ENCODE peak calls at places on chromosome 19, in eight cellular contexts. One of them, this sample, is unnamed.

GRCh38 chr19:10952809-10953208 is 8.0 kb upstream of the SMARCA4 start:
- DNase-seq in AG09309: no peak
- DNase-seq in AG10803: no peak
- DNase-seq in thoracic aorta: no peak
- DNase-seq in astrocyte of the cerebellum: no peak
- DNase-seq in GM23338: no peak
- DNase-seq in adrenal gland: no peak
- DNase-seq in A549: no peak
- DNase-seq in this sample: no peak

GRCh38 chr19:13689050-13689449 is 75.3 kb upstream of the MRI1 start:
- DNase-seq in AG09309: no peak
- DNase-seq in AG10803: peak
- DNase-seq in thoracic aorta: no peak
- DNase-seq in astrocyte of the cerebellum: no peak
- DNase-seq in GM23338: peak
- DNase-seq in adrenal gland: no peak
- DNase-seq in A549: peak
- DNase-seq in this sample: no peak

GRCh38 chr19:2782357-2782935 is 627 bp downstream of the SGTA start:
- DNase-seq in AG09309: no peak
- DNase-seq in AG10803: no peak
- DNase-seq in thoracic aorta: no peak
- DNase-seq in astrocyte of the cerebellum: no peak
- DNase-seq in GM23338: no peak
- DNase-seq in adrenal gland: no peak
- DNase-seq in A549: no peak
- DNase-seq in this sample: no peak

GRCh38 chr19:45973564-45974338 is at the start of gene NOVA2:
- DNase-seq in AG09309: no peak
- DNase-seq in AG10803: peak
- DNase-seq in thoracic aorta: no peak
- DNase-seq in astrocyte of the cerebellum: peak
- DNase-seq in GM23338: peak
- DNase-seq in adrenal gland: peak
- DNase-seq in A549: peak
- DNase-seq in this sample: no peak

GRCh38 chr19:46080561-46080960 is 39.8 kb upstream of the IGFL4 start:
- DNase-seq in AG09309: peak
- DNase-seq in AG10803: peak
- DNase-seq in thoracic aorta: no peak
- DNase-seq in astrocyte of the cerebellum: peak
- DNase-seq in GM23338: no peak
- DNase-seq in adrenal gland: no peak
- DNase-seq in A549: peak
- DNase-seq in this sample: no peak

GRCh38 chr19:30649934-30650614 is 277.9 kb downstream of the ZNF536 start:
- DNase-seq in AG09309: no peak
- DNase-seq in AG10803: peak
- DNase-seq in thoracic aorta: no peak
- DNase-seq in astrocyte of the cerebellum: peak
- DNase-seq in GM23338: peak
- DNase-seq in adrenal gland: peak
- DNase-seq in A549: peak
- DNase-seq in this sample: no peak

GRCh38 chr19:31356587-31357314 is 7.5 kb upstream of the TSHZ3 start:
- DNase-seq in AG09309: no peak
- DNase-seq in AG10803: no peak
- DNase-seq in thoracic aorta: no peak
- DNase-seq in astrocyte of the cerebellum: no peak
- DNase-seq in GM23338: peak
- DNase-seq in adrenal gland: no peak
- DNase-seq in A549: no peak
- DNase-seq in this sample: no peak

GRCh38 chr19:17086129-17086528 is 10.6 kb downstream of the MYO9B start:
- DNase-seq in AG09309: no peak
- DNase-seq in AG10803: no peak
- DNase-seq in thoracic aorta: no peak
- DNase-seq in astrocyte of the cerebellum: no peak
- DNase-seq in GM23338: no peak
- DNase-seq in adrenal gland: no peak
- DNase-seq in A549: no peak
- DNase-seq in this sample: no peak

GRCh38 chr19:42326969-42327368 is 1.5 kb downstream of the MEGF8 start:
- DNase-seq in AG09309: no peak
- DNase-seq in AG10803: no peak
- DNase-seq in thoracic aorta: no peak
- DNase-seq in astrocyte of the cerebellum: no peak
- DNase-seq in GM23338: no peak
- DNase-seq in adrenal gland: no peak
- DNase-seq in A549: no peak
- DNase-seq in this sample: no peak

GRCh38 chr19:33916792-33917191 is 120.1 kb downstream of the KCTD15 start:
- DNase-seq in AG09309: no peak
- DNase-seq in AG10803: no peak
- DNase-seq in thoracic aorta: no peak
- DNase-seq in astrocyte of the cerebellum: no peak
- DNase-seq in GM23338: no peak
- DNase-seq in adrenal gland: no peak
- DNase-seq in A549: no peak
- DNase-seq in this sample: no peak

GRCh38 chr19:45418812-45419211 is 4.9 kb downstream of the ERCC1 start:
- DNase-seq in AG09309: no peak
- DNase-seq in AG10803: no peak
- DNase-seq in thoracic aorta: no peak
- DNase-seq in astrocyte of the cerebellum: no peak
- DNase-seq in GM23338: no peak
- DNase-seq in adrenal gland: no peak
- DNase-seq in A549: no peak
- DNase-seq in this sample: no peak

GRCh38 chr19:40424637-40425449 is 949 bp downstream of the SERTAD1 start:
- DNase-seq in AG09309: no peak
- DNase-seq in AG10803: peak
- DNase-seq in thoracic aorta: no peak
- DNase-seq in astrocyte of the cerebellum: no peak
- DNase-seq in GM23338: peak
- DNase-seq in adrenal gland: no peak
- DNase-seq in A549: no peak
- DNase-seq in this sample: no peak

GRCh38 chr19:13044160-13044853 is 49.0 kb downstream of the NFIX start:
- DNase-seq in AG09309: no peak
- DNase-seq in AG10803: no peak
- DNase-seq in thoracic aorta: no peak
- DNase-seq in astrocyte of the cerebellum: peak
- DNase-seq in GM23338: no peak
- DNase-seq in adrenal gland: no peak
- DNase-seq in A549: no peak
- DNase-seq in this sample: no peak

GRCh38 chr19:32642771-32643170 is 32.2 kb downstream of the ANKRD27 start:
- DNase-seq in AG09309: no peak
- DNase-seq in AG10803: no peak
- DNase-seq in thoracic aorta: no peak
- DNase-seq in astrocyte of the cerebellum: no peak
- DNase-seq in GM23338: no peak
- DNase-seq in adrenal gland: no peak
- DNase-seq in A549: no peak
- DNase-seq in this sample: no peak

GRCh38 chr19:58398545-58398944 is 3.1 kb downstream of the RNF225 start:
- DNase-seq in AG09309: no peak
- DNase-seq in AG10803: no peak
- DNase-seq in thoracic aorta: no peak
- DNase-seq in astrocyte of the cerebellum: no peak
- DNase-seq in GM23338: no peak
- DNase-seq in adrenal gland: no peak
- DNase-seq in A549: no peak
- DNase-seq in this sample: no peak

GRCh38 chr19:22052644-22053013 is 345 bp downstream of the ZNF257 start:
- DNase-seq in AG09309: no peak
- DNase-seq in AG10803: peak
- DNase-seq in thoracic aorta: no peak
- DNase-seq in astrocyte of the cerebellum: no peak
- DNase-seq in GM23338: no peak
- DNase-seq in adrenal gland: no peak
- DNase-seq in A549: no peak
- DNase-seq in this sample: no peak

GRCh38 chr19:45283443-45284033 is 32.5 kb downstream of the MARK4 start:
- DNase-seq in AG09309: no peak
- DNase-seq in AG10803: no peak
- DNase-seq in thoracic aorta: no peak
- DNase-seq in astrocyte of the cerebellum: no peak
- DNase-seq in GM23338: no peak
- DNase-seq in adrenal gland: no peak
- DNase-seq in A549: no peak
- DNase-seq in this sample: no peak

GRCh38 chr19:47273313-47274070 is 1.2 kb upstream of the INAFM1 start:
- DNase-seq in AG09309: peak
- DNase-seq in AG10803: peak
- DNase-seq in thoracic aorta: peak
- DNase-seq in astrocyte of the cerebellum: peak
- DNase-seq in GM23338: peak
- DNase-seq in adrenal gland: peak
- DNase-seq in A549: peak
- DNase-seq in this sample: peak

GRCh38 chr19:47274071-47274890 is at the start of gene INAFM1:
- DNase-seq in AG09309: peak
- DNase-seq in AG10803: peak
- DNase-seq in thoracic aorta: peak
- DNase-seq in astrocyte of the cerebellum: peak
- DNase-seq in GM23338: peak
- DNase-seq in adrenal gland: peak
- DNase-seq in A549: peak
- DNase-seq in this sample: peak

GRCh38 chr19:47272448-47273312 is 2.0 kb upstream of the INAFM1 start:
- DNase-seq in AG09309: peak
- DNase-seq in AG10803: peak
- DNase-seq in thoracic aorta: peak
- DNase-seq in astrocyte of the cerebellum: no peak
- DNase-seq in GM23338: peak
- DNase-seq in adrenal gland: peak
- DNase-seq in A549: no peak
- DNase-seq in this sample: peak

GRCh38 chr19:47274891-47275865 is 493 bp downstream of the INAFM1 start:
- DNase-seq in AG09309: no peak
- DNase-seq in AG10803: peak
- DNase-seq in thoracic aorta: no peak
- DNase-seq in astrocyte of the cerebellum: no peak
- DNase-seq in GM23338: peak
- DNase-seq in adrenal gland: peak
- DNase-seq in A549: no peak
- DNase-seq in this sample: no peak

GRCh38 chr19:47275866-47276461 is 1.3 kb downstream of the INAFM1 start:
- DNase-seq in AG09309: peak
- DNase-seq in AG10803: peak
- DNase-seq in thoracic aorta: no peak
- DNase-seq in astrocyte of the cerebellum: no peak
- DNase-seq in GM23338: no peak
- DNase-seq in adrenal gland: peak
- DNase-seq in A549: no peak
- DNase-seq in this sample: no peak
- H3K4me3 ChIP-seq in AG09309: no peak
- H3K4me3 ChIP-seq in AG10803: peak
- H3K4me3 ChIP-seq in thoracic aorta: peak
- H3K4me3 ChIP-seq in astrocyte of the cerebellum: peak
- H3K4me3 ChIP-seq in GM23338: peak
- H3K4me3 ChIP-seq in adrenal gland: peak
- H3K4me3 ChIP-seq in A549: no peak
- H3K4me3 ChIP-seq in this sample: no peak

GRCh38 chr19:14786421-14786851 is 8.1 kb upstream of the ADGRE2 start:
- DNase-seq in AG09309: no peak
- DNase-seq in AG10803: no peak
- DNase-seq in thoracic aorta: no peak
- DNase-seq in astrocyte of the cerebellum: no peak
- DNase-seq in GM23338: peak
- DNase-seq in adrenal gland: no peak
- DNase-seq in A549: no peak
- DNase-seq in this sample: no peak
- TF ChIP-seq CTCF in AG09309: peak
- TF ChIP-seq CTCF in AG10803: peak
- TF ChIP-seq CTCF in thoracic aorta: peak
- TF ChIP-seq CTCF in astrocyte of the cerebellum: peak
- TF ChIP-seq CTCF in GM23338: peak
- TF ChIP-seq CTCF in adrenal gland: peak
- TF ChIP-seq CTCF in A549: peak
- TF ChIP-seq CTCF in this sample: peak

DNA sequence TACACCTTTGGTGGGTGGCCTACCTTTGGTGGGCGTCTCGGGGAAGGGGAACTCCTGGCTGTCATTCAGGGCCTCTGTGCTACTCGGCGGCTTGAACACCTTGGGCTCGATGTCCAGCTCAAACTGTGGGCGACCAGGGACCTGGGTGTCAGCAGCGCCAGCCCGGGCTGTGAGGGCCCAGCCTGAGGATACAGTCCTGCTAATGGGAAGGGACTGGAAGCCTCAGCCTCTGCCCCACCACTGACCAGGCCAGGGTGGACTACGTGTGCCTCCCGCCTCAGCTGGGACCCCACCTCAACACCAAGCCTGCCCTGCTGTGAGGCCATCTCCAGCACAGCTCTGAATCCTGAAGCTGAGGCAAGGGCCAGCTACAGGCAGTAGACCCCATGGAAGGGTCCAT is 7.7 kb downstream of the TMEM259 start:
- DNase-seq in AG09309: no peak
- DNase-seq in AG10803: no peak
- DNase-seq in thoracic aorta: no peak
- DNase-seq in astrocyte of the cerebellum: no peak
- DNase-seq in GM23338: no peak
- DNase-seq in adrenal gland: no peak
- DNase-seq in A549: no peak
- DNase-seq in this sample: no peak
- H3K4me3 ChIP-seq in AG09309: no peak
- H3K4me3 ChIP-seq in AG10803: no peak
- H3K4me3 ChIP-seq in thoracic aorta: no peak
- H3K4me3 ChIP-seq in astrocyte of the cerebellum: no peak
- H3K4me3 ChIP-seq in GM23338: no peak
- H3K4me3 ChIP-seq in adrenal gland: no peak
- H3K4me3 ChIP-seq in A549: no peak
- H3K4me3 ChIP-seq in this sample: no peak

GRCh38 chr19:7860902-7861618 is 13.1 kb downstream of the PRR36 start:
- DNase-seq in AG09309: no peak
- DNase-seq in AG10803: no peak
- DNase-seq in thoracic aorta: no peak
- DNase-seq in astrocyte of the cerebellum: no peak
- DNase-seq in GM23338: peak
- DNase-seq in adrenal gland: no peak
- DNase-seq in A549: no peak
- DNase-seq in this sample: no peak

GRCh38 chr19:7860166-7860901 is 13.9 kb downstream of the PRR36 start:
- DNase-seq in AG09309: no peak
- DNase-seq in AG10803: no peak
- DNase-seq in thoracic aorta: no peak
- DNase-seq in astrocyte of the cerebellum: no peak
- DNase-seq in GM23338: no peak
- DNase-seq in adrenal gland: no peak
- DNase-seq in A549: no peak
- DNase-seq in this sample: no peak

GRCh38 chr19:7862413-7862951 is 11.7 kb downstream of the PRR36 start:
- DNase-seq in AG09309: no peak
- DNase-seq in AG10803: no peak
- DNase-seq in thoracic aorta: no peak
- DNase-seq in astrocyte of the cerebellum: peak
- DNase-seq in GM23338: peak
- DNase-seq in adrenal gland: peak
- DNase-seq in A549: peak
- DNase-seq in this sample: no peak

GRCh38 chr19:7863157-7863970 is 10.8 kb downstream of the PRR36 start:
- DNase-seq in AG09309: no peak
- DNase-seq in AG10803: no peak
- DNase-seq in thoracic aorta: no peak
- DNase-seq in astrocyte of the cerebellum: no peak
- DNase-seq in GM23338: peak
- DNase-seq in adrenal gland: peak
- DNase-seq in A549: no peak
- DNase-seq in this sample: no peak

GRCh38 chr19:7861619-7862412 is 12.4 kb downstream of the PRR36 start:
- DNase-seq in AG09309: no peak
- DNase-seq in AG10803: no peak
- DNase-seq in thoracic aorta: no peak
- DNase-seq in astrocyte of the cerebellum: no peak
- DNase-seq in GM23338: peak
- DNase-seq in adrenal gland: peak
- DNase-seq in A549: no peak
- DNase-seq in this sample: no peak
- TF ChIP-seq CTCF in AG09309: no peak
- TF ChIP-seq CTCF in AG10803: no peak
- TF ChIP-seq CTCF in thoracic aorta: no peak
- TF ChIP-seq CTCF in astrocyte of the cerebellum: peak
- TF ChIP-seq CTCF in GM23338: peak
- TF ChIP-seq CTCF in adrenal gland: no peak
- TF ChIP-seq CTCF in A549: peak
- TF ChIP-seq CTCF in this sample: peak

This sample was measured in retinal pigment epithelial cell.